ENCODE peak calls at places on chromosomes 2 and 18, in seven cellular contexts. One of them, this sample, is unnamed.

GRCh38 chr2:46067501-46068292 is 229.5 kb upstream of the EPAS1 start:
- DNase-seq in IMR-90: peak
- DNase-seq in mesendoderm: peak
- DNase-seq in H9: no peak
- DNase-seq in neuronal stem cell: no peak
- DNase-seq in mesenchymal stem cell: peak
- DNase-seq in H1: no peak
- DNase-seq in this sample: peak

GRCh38 chr2:187504312-187504921 is 49.8 kb downstream of the TFPI start:
- DNase-seq in IMR-90: no peak
- DNase-seq in mesendoderm: peak
- DNase-seq in H9: no peak
- DNase-seq in neuronal stem cell: no peak
- DNase-seq in mesenchymal stem cell: peak
- DNase-seq in H1: no peak
- DNase-seq in this sample: no peak

GRCh38 chr2:108220942-108221541 is 18.7 kb upstream of the SULT1C3 start:
- DNase-seq in IMR-90: no peak
- DNase-seq in mesendoderm: no peak
- DNase-seq in H9: no peak
- DNase-seq in neuronal stem cell: no peak
- DNase-seq in mesenchymal stem cell: no peak
- DNase-seq in H1: no peak
- DNase-seq in this sample: no peak

GRCh38 chr18:12768622-12769021 is 65.8 kb downstream of the PSMG2 start:
- DNase-seq in IMR-90: peak
- DNase-seq in mesendoderm: no peak
- DNase-seq in H9: no peak
- DNase-seq in neuronal stem cell: no peak
- DNase-seq in mesenchymal stem cell: no peak
- DNase-seq in H1: no peak
- DNase-seq in this sample: no peak

GRCh38 chr2:208033701-208034502 is 8.6 kb upstream of the PLEKHM3 start:
- DNase-seq in IMR-90: peak
- DNase-seq in mesendoderm: peak
- DNase-seq in H9: peak
- DNase-seq in neuronal stem cell: no peak
- DNase-seq in mesenchymal stem cell: peak
- DNase-seq in H1: peak
- DNase-seq in this sample: peak

GRCh38 chr2:100529900-100530299 is 32.9 kb upstream of the PDCL3 start:
- DNase-seq in IMR-90: no peak
- DNase-seq in mesendoderm: no peak
- DNase-seq in H9: no peak
- DNase-seq in neuronal stem cell: no peak
- DNase-seq in mesenchymal stem cell: no peak
- DNase-seq in H1: no peak
- DNase-seq in this sample: no peak

GRCh38 chr2:170493698-170494097 is 221.4 kb upstream of the SP5 start:
- DNase-seq in IMR-90: peak
- DNase-seq in mesendoderm: no peak
- DNase-seq in H9: no peak
- DNase-seq in neuronal stem cell: no peak
- DNase-seq in mesenchymal stem cell: no peak
- DNase-seq in H1: no peak
- DNase-seq in this sample: no peak

GRCh38 chr2:236960516-236960915 is 125.2 kb upstream of the COPS8 start:
- DNase-seq in IMR-90: no peak
- DNase-seq in mesendoderm: no peak
- DNase-seq in H9: no peak
- DNase-seq in neuronal stem cell: no peak
- DNase-seq in mesenchymal stem cell: no peak
- DNase-seq in H1: no peak
- DNase-seq in this sample: no peak

GRCh38 chr2:108907822-108908716 is 81.0 kb downstream of the EDAR start:
- DNase-seq in IMR-90: no peak
- DNase-seq in mesendoderm: no peak
- DNase-seq in H9: peak
- DNase-seq in neuronal stem cell: no peak
- DNase-seq in mesenchymal stem cell: no peak
- DNase-seq in H1: peak
- DNase-seq in this sample: no peak

GRCh38 chr2:23380562-23381065 is 4.4 kb upstream of the KLHL29 start:
- DNase-seq in IMR-90: peak
- DNase-seq in mesendoderm: peak
- DNase-seq in H9: no peak
- DNase-seq in neuronal stem cell: no peak
- DNase-seq in mesenchymal stem cell: peak
- DNase-seq in H1: no peak
- DNase-seq in this sample: no peak

GRCh38 chr2:208392300-208392699 is 14.3 kb upstream of the PTH2R start:
- DNase-seq in IMR-90: no peak
- DNase-seq in mesendoderm: no peak
- DNase-seq in H9: no peak
- DNase-seq in neuronal stem cell: no peak
- DNase-seq in mesenchymal stem cell: no peak
- DNase-seq in H1: no peak
- DNase-seq in this sample: peak

GRCh38 chr2:85390941-85391669 is 19.1 kb downstream of the CAPG start:
- DNase-seq in IMR-90: peak
- DNase-seq in mesendoderm: peak
- DNase-seq in H9: peak
- DNase-seq in neuronal stem cell: no peak
- DNase-seq in mesenchymal stem cell: peak
- DNase-seq in H1: peak
- DNase-seq in this sample: peak

GRCh38 chr18:78378983-78379382 is 600.6 kb upstream of the SALL3 start:
- DNase-seq in IMR-90: no peak
- DNase-seq in mesendoderm: no peak
- DNase-seq in H9: no peak
- DNase-seq in neuronal stem cell: no peak
- DNase-seq in mesenchymal stem cell: no peak
- DNase-seq in H1: no peak
- DNase-seq in this sample: no peak

GRCh38 chr18:14179306-14179705 is 47.1 kb upstream of the ZNF519 start:
- DNase-seq in IMR-90: no peak
- DNase-seq in mesendoderm: no peak
- DNase-seq in H9: no peak
- DNase-seq in neuronal stem cell: no peak
- DNase-seq in mesenchymal stem cell: no peak
- DNase-seq in H1: no peak
- DNase-seq in this sample: peak

GRCh38 chr18:3452750-3453539 is 3.0 kb downstream of the TGIF1 start:
- DNase-seq in IMR-90: peak
- DNase-seq in mesendoderm: no peak
- DNase-seq in H9: no peak
- DNase-seq in neuronal stem cell: no peak
- DNase-seq in mesenchymal stem cell: peak
- DNase-seq in H1: peak
- DNase-seq in this sample: peak

DNA sequence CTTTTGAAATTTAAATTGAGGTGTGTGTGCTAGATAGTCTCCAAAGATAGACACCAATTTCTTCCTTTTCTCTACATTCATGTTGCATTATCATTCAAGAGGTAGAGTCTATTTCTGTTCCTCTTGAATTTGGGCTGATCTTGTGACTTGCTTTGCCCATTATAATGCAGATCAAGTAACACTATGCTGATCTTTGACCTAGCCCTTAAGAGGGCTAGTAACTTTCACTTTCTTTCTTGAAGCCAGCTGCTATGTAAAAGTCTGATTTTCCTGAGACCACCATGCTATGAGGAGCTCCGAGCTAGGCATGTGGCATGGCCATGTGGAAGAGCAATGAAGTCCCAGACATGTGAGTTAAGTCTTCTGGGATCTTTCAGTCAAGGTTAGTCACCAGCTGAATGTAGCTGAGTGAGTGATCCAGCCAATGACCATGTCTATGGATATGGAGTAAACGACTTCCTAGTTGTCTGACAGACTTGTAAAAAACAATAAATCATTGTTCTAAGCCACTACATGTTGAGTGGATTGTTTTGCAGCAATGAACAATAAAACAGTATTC is 189.4 kb upstream of the CWC22 start:
- DNase-seq in IMR-90: no peak
- DNase-seq in mesendoderm: no peak
- DNase-seq in H9: no peak
- DNase-seq in neuronal stem cell: no peak
- DNase-seq in mesenchymal stem cell: peak
- DNase-seq in H1: no peak
- DNase-seq in this sample: no peak
- H2BK5ac ChIP-seq in IMR-90: no peak
- H2BK5ac ChIP-seq in mesendoderm: no peak
- H2BK5ac ChIP-seq in H9: no peak
- H2BK5ac ChIP-seq in neuronal stem cell: no peak
- H2BK5ac ChIP-seq in mesenchymal stem cell: no peak
- H2BK5ac ChIP-seq in H1: no peak
- H2BK5ac ChIP-seq in this sample: no peak

GRCh38 chr18:49766646-49767045 is 46.7 kb downstream of the ACAA2 start:
- DNase-seq in IMR-90: no peak
- DNase-seq in mesendoderm: no peak
- DNase-seq in H9: no peak
- DNase-seq in neuronal stem cell: no peak
- DNase-seq in mesenchymal stem cell: no peak
- DNase-seq in H1: no peak
- DNase-seq in this sample: no peak

GRCh38 chr18:49768051-49768391 is 45.3 kb downstream of the ACAA2 start:
- DNase-seq in IMR-90: peak
- DNase-seq in mesendoderm: peak
- DNase-seq in H9: peak
- DNase-seq in neuronal stem cell: peak
- DNase-seq in mesenchymal stem cell: peak
- DNase-seq in H1: peak
- DNase-seq in this sample: peak

GRCh38 chr18:49767111-49768050 is 46.0 kb downstream of the ACAA2 start:
- DNase-seq in IMR-90: no peak
- DNase-seq in mesendoderm: no peak
- DNase-seq in H9: no peak
- DNase-seq in neuronal stem cell: no peak
- DNase-seq in mesenchymal stem cell: no peak
- DNase-seq in H1: no peak
- DNase-seq in this sample: no peak

GRCh38 chr18:49764032-49764431 is 49.3 kb downstream of the ACAA2 start:
- DNase-seq in IMR-90: peak
- DNase-seq in mesendoderm: no peak
- DNase-seq in H9: no peak
- DNase-seq in neuronal stem cell: no peak
- DNase-seq in mesenchymal stem cell: peak
- DNase-seq in H1: no peak
- DNase-seq in this sample: no peak

DNA sequence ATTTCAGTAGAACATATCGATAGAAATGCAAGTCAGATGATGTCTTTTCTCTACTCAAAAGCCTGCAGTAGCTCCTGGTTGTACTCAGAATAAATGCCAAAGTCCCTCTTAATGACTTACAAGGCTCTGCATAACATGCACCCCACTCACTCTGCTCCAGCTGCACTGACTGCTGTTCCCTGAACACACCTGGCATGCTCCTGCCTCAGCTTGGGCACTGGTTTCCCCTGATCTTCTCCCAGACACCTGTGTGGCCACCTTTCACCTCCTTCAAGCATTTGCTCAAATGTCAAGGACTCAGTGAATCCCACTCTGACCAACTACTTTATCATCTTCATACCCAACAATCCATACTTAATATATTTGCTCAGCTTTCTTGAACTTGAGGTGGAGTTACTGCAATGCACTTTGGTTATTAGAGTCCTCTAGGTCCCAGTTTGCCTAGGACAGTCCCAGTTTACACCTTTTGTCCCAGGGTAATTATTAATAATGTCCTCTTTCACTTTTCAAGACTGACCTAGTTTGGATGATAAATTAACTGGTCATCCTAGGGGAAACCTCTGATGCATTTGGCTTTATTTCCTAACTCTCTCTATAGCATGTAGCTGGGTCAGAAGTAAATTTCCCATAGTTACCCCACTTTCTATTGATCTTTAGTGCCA is 44.2 kb downstream of the ACAA2 start:
- DNase-seq in IMR-90: no peak
- DNase-seq in mesendoderm: no peak
- DNase-seq in H9: no peak
- DNase-seq in neuronal stem cell: no peak
- DNase-seq in mesenchymal stem cell: no peak
- DNase-seq in H1: no peak
- DNase-seq in this sample: no peak
- H4K8ac ChIP-seq in IMR-90: no peak
- H4K8ac ChIP-seq in mesendoderm: no peak
- H4K8ac ChIP-seq in H9: no peak
- H4K8ac ChIP-seq in neuronal stem cell: no peak
- H4K8ac ChIP-seq in mesenchymal stem cell: no peak
- H4K8ac ChIP-seq in H1: no peak
- H4K8ac ChIP-seq in this sample: no peak

GRCh38 chr2:166158546-166158945 is 30.7 kb upstream of the SCN1A start:
- DNase-seq in IMR-90: no peak
- DNase-seq in mesendoderm: no peak
- DNase-seq in H9: no peak
- DNase-seq in neuronal stem cell: no peak
- DNase-seq in mesenchymal stem cell: no peak
- DNase-seq in H1: no peak
- DNase-seq in this sample: no peak
- H2BK5ac ChIP-seq in IMR-90: no peak
- H2BK5ac ChIP-seq in mesendoderm: no peak
- H2BK5ac ChIP-seq in H9: no peak
- H2BK5ac ChIP-seq in neuronal stem cell: no peak
- H2BK5ac ChIP-seq in mesenchymal stem cell: no peak
- H2BK5ac ChIP-seq in H1: no peak
- H2BK5ac ChIP-seq in this sample: no peak

GRCh38 chr2:54608224-54608623 is 115.2 kb upstream of the EML6 start:
- DNase-seq in IMR-90: no peak
- DNase-seq in mesendoderm: no peak
- DNase-seq in H9: no peak
- DNase-seq in neuronal stem cell: no peak
- DNase-seq in mesenchymal stem cell: no peak
- DNase-seq in H1: no peak
- DNase-seq in this sample: no peak

GRCh38 chr2:54609647-54610046 is 113.8 kb upstream of the EML6 start:
- DNase-seq in IMR-90: no peak
- DNase-seq in mesendoderm: no peak
- DNase-seq in H9: no peak
- DNase-seq in neuronal stem cell: no peak
- DNase-seq in mesenchymal stem cell: no peak
- DNase-seq in H1: no peak
- DNase-seq in this sample: no peak

GRCh38 chr2:54609241-54609640 is 114.2 kb upstream of the EML6 start:
- DNase-seq in IMR-90: no peak
- DNase-seq in mesendoderm: no peak
- DNase-seq in H9: no peak
- DNase-seq in neuronal stem cell: no peak
- DNase-seq in mesenchymal stem cell: no peak
- DNase-seq in H1: no peak
- DNase-seq in this sample: no peak

GRCh38 chr2:54611830-54612545 is 111.5 kb upstream of the EML6 start:
- DNase-seq in IMR-90: no peak
- DNase-seq in mesendoderm: no peak
- DNase-seq in H9: no peak
- DNase-seq in neuronal stem cell: no peak
- DNase-seq in mesenchymal stem cell: no peak
- DNase-seq in H1: no peak
- DNase-seq in this sample: no peak

DNA sequence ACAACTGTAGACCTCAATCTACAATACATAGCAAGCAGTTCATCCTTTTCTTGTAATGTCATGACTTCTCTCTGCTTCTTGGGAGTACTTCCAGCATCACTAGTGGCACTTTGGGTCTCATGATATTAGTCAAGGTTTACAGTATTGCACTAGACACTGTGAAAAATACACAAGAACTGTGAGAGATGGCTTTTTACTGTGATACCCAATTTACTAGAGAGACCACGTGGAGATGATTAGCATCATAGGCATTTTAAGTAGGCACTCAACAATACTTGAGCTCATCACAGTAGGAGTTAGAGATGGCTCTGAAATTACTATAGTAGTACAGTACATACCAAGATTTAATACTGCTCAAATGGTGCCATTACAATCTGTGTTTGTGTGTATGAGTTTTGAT is 112.8 kb upstream of the EML6 start:
- DNase-seq in IMR-90: peak
- DNase-seq in mesendoderm: no peak
- DNase-seq in H9: no peak
- DNase-seq in neuronal stem cell: no peak
- DNase-seq in mesenchymal stem cell: peak
- DNase-seq in H1: no peak
- DNase-seq in this sample: no peak
- H4K8ac ChIP-seq in IMR-90: no peak
- H4K8ac ChIP-seq in mesendoderm: no peak
- H4K8ac ChIP-seq in H9: no peak
- H4K8ac ChIP-seq in neuronal stem cell: no peak
- H4K8ac ChIP-seq in mesenchymal stem cell: no peak
- H4K8ac ChIP-seq in H1: no peak
- H4K8ac ChIP-seq in this sample: no peak